ENCODE peak calls at places on chromosome 21, in four cellular contexts. Z, P, I and M are unnamed samples.

GRCh38 chr21:16942703-16943102 is 570.1 kb upstream of the CXADR start:
- DNase-seq in Z (no peak), P (no peak), I (peak; percentile 26), M (no peak)

GRCh38 chr21:44732956-44733355 is 21.6 kb upstream of the TSPEAR start:
- DNase-seq in Z (no peak), I (no peak), P (no peak), M (no peak)

GRCh38 chr21:44865561-44866280 is 7.8 kb downstream of the PTTG1IP start:
- DNase-seq in P (no peak), I (no peak), Z (no peak), M (no peak)

GRCh38 chr21:46153259-46154154 is 1.9 kb downstream of the FTCD start:
- DNase-seq in I (peak; percentile 47), Z (peak; percentile 78), P (peak; percentile 51), M (no peak)

GRCh38 chr21:26490771-26491170 is 82.3 kb downstream of the CYYR1 start:
- DNase-seq in I (no peak), P (no peak), Z (no peak), M (no peak)

GRCh38 chr21:35527358-35527757 is 478.3 kb upstream of the RUNX1 start:
- DNase-seq in P (no peak), Z (no peak), I (no peak), M (no peak)

GRCh38 chr21:34865922-34866271 is 183.2 kb downstream of the RUNX1 start:
- DNase-seq in I (no peak), Z (no peak), P (no peak), M (no peak)

GRCh38 chr21:44742418-44743153 is 31.2 kb upstream of the TSPEAR start:
- DNase-seq in P (no peak), I (peak; percentile 13), Z (no peak), M (no peak)

GRCh38 chr21:31688603-31689368 is 29.3 kb downstream of the SOD1 start:
- DNase-seq in P (no peak), I (no peak), Z (no peak), M (no peak)

GRCh38 chr21:17746920-17747319 is 72.2 kb downstream of the C21orf91 start:
- DNase-seq in P (no peak), Z (no peak), I (no peak), M (no peak)

GRCh38 chr21:46158666-46159300 is 3.4 kb upstream of the FTCD start:
- DNase-seq in Z (no peak), P (peak; percentile 7), I (no peak), M (no peak)

GRCh38 chr21:20789696-20790095 is 208.5 kb upstream of the NCAM2 start:
- DNase-seq in I (no peak), Z (no peak), P (no peak), M (peak; percentile 5)

GRCh38 chr21:44555200-44555875 is 3.3 kb downstream of the KRTAP10-3 start:
- DNase-seq in I (no peak), P (no peak), Z (no peak), M (no peak)

GRCh38 chr21:46459356-46460112 is 843 bp downstream of the DIP2A start:
- DNase-seq in P (peak; percentile 54), Z (peak; percentile 86), I (peak; percentile 42), M (peak; percentile 26)

GRCh38 chr21:31216206-31216605 is 127.9 kb downstream of the TIAM1 start:
- DNase-seq in I (no peak), P (no peak), Z (no peak), M (no peak)

GRCh38 chr21:26845066-26845749 is at the start of gene ADAMTS1:
- DNase-seq in Z (peak; percentile 92), P (peak; percentile 97), I (peak; percentile 77), M (peak; percentile 50)

GRCh38 chr21:45319461-45320211 is 31.9 kb upstream of the POFUT2 start:
- DNase-seq in I (peak; percentile 85), P (no peak), Z (peak; percentile 52), M (no peak)

GRCh38 chr21:29092102-29092959 is 18.9 kb upstream of the CCT8 start:
- DNase-seq in I (peak; percentile 15), P (no peak), Z (no peak), M (no peak)

GRCh38 chr21:43864806-43865470 is at the start of gene AGPAT3:
- DNase-seq in P (no peak), Z (peak; percentile 55), I (no peak), M (no peak)

GRCh38 chr21:44306926-44307687 is 7.3 kb downstream of the PFKL start:
- DNase-seq in P (no peak), Z (no peak), I (no peak), M (no peak)

GRCh38 chr21:36282568-36283230 is 37.3 kb upstream of the MORC3 start:
- DNase-seq in P (no peak), I (no peak), Z (no peak), M (no peak)

GRCh38 chr21:25626752-25627151 is 12.3 kb upstream of the JAM2 start:
- DNase-seq in P (peak; percentile 73), I (no peak), Z (peak; percentile 16), M (no peak)

GRCh38 chr21:46024983-46025860 is 43.7 kb downstream of the COL6A1 start:
- DNase-seq in I (no peak), Z (no peak), P (no peak), M (peak; percentile 18)

GRCh38 chr21:43337901-43338655 is 88.9 kb downstream of the SIK1 start:
- DNase-seq in P (no peak), I (no peak), Z (peak; percentile 62), M (no peak)

GRCh38 chr21:28640326-28640725 is 352.4 kb downstream of the LTN1 start:
- DNase-seq in Z (no peak), I (peak; percentile 10), P (no peak), M (no peak)

GRCh38 chr21:29360799-29361765 is 62.4 kb downstream of the BACH1 start:
- DNase-seq in I (no peak), P (no peak), Z (no peak), M (no peak)

GRCh38 chr21:45512626-45513002 is 29.6 kb downstream of the SLC19A1 start:
- DNase-seq in I (no peak), P (no peak), Z (no peak), M (no peak)

GRCh38 chr21:31875424-31876097 is 2.7 kb downstream of the HUNK start:
- DNase-seq in P (no peak), I (no peak), Z (no peak), M (no peak)

GRCh38 chr21:25191141-25191540 is 416.1 kb downstream of the MRPL39 start:
- DNase-seq in P (no peak), I (no peak), Z (no peak), M (no peak)

GRCh38 chr21:26147535-26147934 is 23.0 kb downstream of the APP start:
- DNase-seq in Z (no peak), P (no peak), I (no peak), M (no peak)

GRCh38 chr21:28257276-28257675 is 735.4 kb downstream of the LTN1 start:
- DNase-seq in Z (no peak), I (peak; percentile 38), P (no peak), M (no peak)

GRCh38 chr21:46021978-46022544 is 40.5 kb downstream of the COL6A1 start:
- DNase-seq in P (peak; percentile 65), Z (no peak), I (no peak), M (no peak)

GRCh38 chr21:29155118-29155932 is 24.9 kb downstream of the MAP3K7CL start:
- DNase-seq in I (peak; percentile 22), Z (no peak), P (peak; percentile 38), M (peak; percentile 14)

DNA sequence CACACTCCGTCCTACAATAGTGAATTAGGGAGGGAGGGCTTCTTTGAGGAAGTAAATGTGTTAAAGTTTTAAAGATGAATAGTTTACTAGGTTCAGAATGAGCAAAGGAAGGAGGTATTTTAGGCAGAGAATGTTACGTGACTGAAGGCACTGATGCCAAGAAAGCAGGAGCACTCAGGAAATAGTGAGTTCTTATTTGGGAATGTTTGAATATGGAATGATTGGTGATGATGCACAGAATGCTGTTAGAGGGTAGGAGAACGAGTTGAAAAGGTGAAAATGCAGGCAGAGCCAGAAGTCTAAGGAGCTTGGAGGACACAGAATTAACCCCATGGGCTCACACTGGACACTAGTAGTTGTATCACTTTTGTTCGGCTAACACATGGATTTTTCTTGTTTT is 108.0 kb downstream of the NRIP1 start:
- DNase-seq in P (no peak), Z (no peak), I (peak; percentile 15), M (no peak)
- H3K27ac ChIP-seq in P (no peak overlapping the region), Z (no peak overlapping the region), I (no peak overlapping the region), M (no peak overlapping the region)

GRCh38 chr21:33230518-33231324 is 983 bp downstream of the IFNAR2 start:
- DNase-seq in I (peak; percentile 83), P (peak; percentile 43), Z (no peak), M (peak; percentile 49)
- TF ChIP-seq CTCF in I (no peak), P (no peak), Z (no peak), M (peak; percentile 21)

GRCh38 chr21:37659874-37660273 is 256.4 kb downstream of the KCNJ6 start:
- DNase-seq in I (no peak), Z (no peak), P (no peak), M (no peak)
- H3K27ac ChIP-seq in I (no peak overlapping the region), Z (no peak overlapping the region), P (peak overlapping the region; percentile 29), M (no peak overlapping the region)

DNA sequence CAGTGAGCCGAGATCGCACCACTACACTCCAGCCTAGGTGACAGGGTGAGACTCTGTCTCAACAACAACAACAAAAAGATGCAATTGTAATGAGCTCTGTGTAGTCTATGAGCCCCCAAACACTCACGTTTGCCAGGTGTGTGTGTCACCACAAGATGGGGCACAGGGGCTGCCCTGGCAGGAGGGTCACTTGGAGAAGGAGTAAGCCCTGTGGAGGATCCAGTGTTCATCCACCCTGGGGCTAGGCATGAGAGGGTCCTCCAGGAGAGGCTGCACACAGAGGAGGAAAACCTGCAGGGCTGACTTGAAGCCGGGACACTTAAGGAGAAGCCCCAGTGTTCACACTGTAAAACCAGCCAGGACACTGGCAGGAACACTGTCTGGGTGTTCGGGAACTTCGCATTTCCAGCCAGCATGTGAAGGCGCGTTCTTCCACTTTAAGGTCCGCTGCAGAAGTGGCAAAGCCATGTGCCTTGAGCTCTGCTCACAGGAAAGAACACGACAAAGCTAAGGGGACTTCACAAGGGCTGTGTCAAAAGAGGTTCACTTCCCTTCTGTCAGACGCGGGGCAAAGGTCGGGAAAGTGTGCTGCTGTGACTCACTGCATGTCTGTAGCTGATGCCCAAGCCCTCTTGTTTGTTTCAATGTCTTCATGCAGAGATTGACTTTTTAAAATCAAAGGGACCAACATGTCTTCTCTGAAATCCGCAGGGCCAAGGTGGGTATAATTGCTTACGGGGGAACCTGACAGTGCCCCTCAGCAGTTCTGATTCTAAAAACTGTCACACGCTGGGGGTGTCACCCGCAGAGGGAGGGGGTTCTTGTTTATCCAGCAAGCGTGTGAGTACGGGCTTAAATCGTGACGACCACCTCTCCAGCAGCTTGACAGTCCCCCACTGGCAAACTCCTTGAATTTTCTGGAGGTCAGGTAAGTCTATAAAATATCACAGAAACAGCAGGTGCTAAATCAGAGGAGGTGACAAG is 102.8 kb downstream of the RIPK4 start:
- DNase-seq in Z (no peak), P (no peak), I (peak; percentile 6), M (no peak)
- TF ChIP-seq CTCF in Z (no peak), P (no peak), I (no peak), M (no peak)